ENCODE peak calls at places on chromosomes 5 and 9, in five cellular contexts. One of them, this sample, is unnamed.
A peak's percentile ranks its signal among the peaks of the same experiment; 100 is the strongest.

GRCh38 chr5:90932052-90932699 is 373.6 kb downstream of the ADGRV1 start:
- DNase-seq in astrocyte of the cerebellum: peak; percentile 43
- DNase-seq in NCI-H1105 treated with DMSO at 0.1 percent for 48 hours: peak; percentile 8
- DNase-seq in tibial nerve: peak; percentile 73
- DNase-seq in H9: peak; percentile 51
- DNase-seq in this sample: peak; percentile 32

GRCh38 chr9:16282216-16282615 is 588.3 kb downstream of the BNC2 start:
- DNase-seq in astrocyte of the cerebellum: peak; percentile 16
- DNase-seq in H9: no peak
- DNase-seq in NCI-H1105 treated with DMSO at 0.1 percent for 48 hours: peak; percentile 67
- DNase-seq in tibial nerve: no peak
- DNase-seq in this sample: peak; percentile 29

GRCh38 chr5:44603496-44604272 is 205.1 kb upstream of the MRPS30 start:
- DNase-seq in H9: peak; percentile 68
- DNase-seq in tibial nerve: no peak
- DNase-seq in astrocyte of the cerebellum: no peak
- DNase-seq in NCI-H1105 treated with DMSO at 0.1 percent for 48 hours: no peak
- DNase-seq in this sample: no peak

GRCh38 chr5:30539004-30539634 is 654.4 kb upstream of the CDH6 start:
- DNase-seq in NCI-H1105 treated with DMSO at 0.1 percent for 48 hours: no peak
- DNase-seq in tibial nerve: no peak
- DNase-seq in astrocyte of the cerebellum: peak; percentile 66
- DNase-seq in H9: peak; percentile 45
- DNase-seq in this sample: no peak

GRCh38 chr5:140293091-140293996 is 9.6 kb downstream of the PFDN1 start:
- DNase-seq in H9: no peak
- DNase-seq in tibial nerve: no peak
- DNase-seq in astrocyte of the cerebellum: no peak
- DNase-seq in NCI-H1105 treated with DMSO at 0.1 percent for 48 hours: no peak
- DNase-seq in this sample: no peak

GRCh38 chr9:92276223-92277007 is 17.1 kb downstream of the IARS1 start:
- DNase-seq in H9: no peak
- DNase-seq in astrocyte of the cerebellum: no peak
- DNase-seq in NCI-H1105 treated with DMSO at 0.1 percent for 48 hours: no peak
- DNase-seq in tibial nerve: no peak
- DNase-seq in this sample: peak; percentile 77

GRCh38 chr5:394671-395155 is 48.3 kb upstream of the EXOC3 start:
- DNase-seq in NCI-H1105 treated with DMSO at 0.1 percent for 48 hours: no peak
- DNase-seq in tibial nerve: no peak
- DNase-seq in astrocyte of the cerebellum: no peak
- DNase-seq in H9: peak; percentile 26
- DNase-seq in this sample: no peak

GRCh38 chr5:107456281-107456715 is 214.4 kb downstream of the EFNA5 start:
- DNase-seq in astrocyte of the cerebellum: no peak
- DNase-seq in NCI-H1105 treated with DMSO at 0.1 percent for 48 hours: peak; percentile 82
- DNase-seq in H9: no peak
- DNase-seq in tibial nerve: no peak
- DNase-seq in this sample: no peak

GRCh38 chr5:135977375-135977928 is 22.7 kb upstream of the LECT2 start:
- DNase-seq in tibial nerve: no peak
- DNase-seq in H9: peak; percentile 93
- DNase-seq in NCI-H1105 treated with DMSO at 0.1 percent for 48 hours: no peak
- DNase-seq in astrocyte of the cerebellum: no peak
- DNase-seq in this sample: peak; percentile 80

GRCh38 chr5:125023673-125024072 is 277.2 kb upstream of the ZNF608 start:
- DNase-seq in NCI-H1105 treated with DMSO at 0.1 percent for 48 hours: no peak
- DNase-seq in H9: no peak
- DNase-seq in astrocyte of the cerebellum: no peak
- DNase-seq in tibial nerve: no peak
- DNase-seq in this sample: peak; percentile 51

GRCh38 chr5:60295423-60295822 is 401.9 kb upstream of the PDE4D start:
- DNase-seq in tibial nerve: no peak
- DNase-seq in astrocyte of the cerebellum: peak; percentile 3
- DNase-seq in H9: peak; percentile 53
- DNase-seq in NCI-H1105 treated with DMSO at 0.1 percent for 48 hours: no peak
- DNase-seq in this sample: peak; percentile 26

GRCh38 chr5:661891-662750 is 31.0 kb downstream of the TPPP start:
- DNase-seq in tibial nerve: no peak
- DNase-seq in astrocyte of the cerebellum: no peak
- DNase-seq in NCI-H1105 treated with DMSO at 0.1 percent for 48 hours: no peak
- DNase-seq in H9: no peak
- DNase-seq in this sample: no peak

GRCh38 chr9:127035948-127036347 is 86.5 kb downstream of the ANGPTL2 start:
- DNase-seq in tibial nerve: peak; percentile 75
- DNase-seq in NCI-H1105 treated with DMSO at 0.1 percent for 48 hours: no peak
- DNase-seq in astrocyte of the cerebellum: peak; percentile 56
- DNase-seq in H9: no peak
- DNase-seq in this sample: no peak

GRCh38 chr9:132538071-132538470 is 44.3 kb upstream of the BARHL1 start:
- DNase-seq in tibial nerve: no peak
- DNase-seq in H9: no peak
- DNase-seq in astrocyte of the cerebellum: no peak
- DNase-seq in NCI-H1105 treated with DMSO at 0.1 percent for 48 hours: no peak
- DNase-seq in this sample: no peak